ENCODE peak calls at places on chromosomes 12 and 14, in six cellular contexts. Y, Z, U, T, V and N are unnamed samples.

GRCh38 chr12:111344254-111344875 is 24.5 kb downstream of the PHETA1 start:
- DNase-seq in Y (no peak), Z (no peak), U (no peak), T (no peak), V (no peak), N (no peak)

GRCh38 chr12:105978276-105978675 is 160.5 kb downstream of the NUAK1 start:
- DNase-seq in Y (no peak), Z (no peak), U (no peak), T (no peak), V (no peak), N (no peak)

GRCh38 chr12:71755146-71755892 is 656 bp downstream of the RAB21 start:
- DNase-seq in Y (peak), Z (no peak), U (no peak), T (no peak), V (peak), N (no peak)

GRCh38 chr14:24911324-24912095 is 138.4 kb downstream of the STXBP6 start:
- DNase-seq in Y (no peak), Z (peak), U (no peak), T (no peak), V (no peak), N (no peak)

GRCh38 chr14:89908712-89909450 is 45.6 kb downstream of the EFCAB11 start:
- DNase-seq in Y (no peak), Z (no peak), U (no peak), T (no peak), V (no peak), N (no peak)

GRCh38 chr12:104219908-104220404 is 4.4 kb downstream of the TXNRD1 start:
- DNase-seq in Y (peak), Z (no peak), U (no peak), T (no peak), V (peak), N (peak)

GRCh38 chr12:124457287-124458219 is 109.9 kb downstream of the NCOR2 start:
- DNase-seq in Y (peak), Z (no peak), U (no peak), T (no peak), V (peak), N (no peak)

GRCh38 chr14:61334197-61334701 is 12.9 kb downstream of the PRKCH start:
- DNase-seq in Y (peak), Z (no peak), U (no peak), T (no peak), V (no peak), N (no peak)

GRCh38 chr12:25526778-25527177 is 26.3 kb downstream of the LMNTD1 start:
- DNase-seq in Y (no peak), Z (no peak), U (no peak), T (no peak), V (no peak), N (no peak)

GRCh38 chr12:22971247-22971646 is 346.3 kb downstream of the ETNK1 start:
- DNase-seq in Y (no peak), Z (no peak), U (no peak), T (no peak), V (no peak), N (no peak)

GRCh38 chr12:79925492-79925891 is 9.4 kb downstream of the PPP1R12A start:
- DNase-seq in Y (no peak), Z (no peak), U (no peak), T (no peak), V (no peak), N (no peak)

GRCh38 chr12:26648584-26648983 is 184.4 kb downstream of the ITPR2 start:
- DNase-seq in Y (no peak), Z (peak), U (no peak), T (no peak), V (no peak), N (no peak)

GRCh38 chr12:113075137-113075683 is 18.7 kb downstream of the DTX1 start:
- DNase-seq in Y (no peak), Z (no peak), U (no peak), T (no peak), V (no peak), N (no peak)

GRCh38 chr14:75418779-75419768 is 8.7 kb upstream of the JDP2 start:
- DNase-seq in Y (peak), Z (no peak), U (no peak), T (peak), V (peak), N (no peak)

GRCh38 chr12:14841761-14842160 is 1.6 kb downstream of the ART4 start:
- DNase-seq in Y (no peak), Z (no peak), U (no peak), T (no peak), V (no peak), N (no peak)

GRCh38 chr12:19131020-19131431 is 1.5 kb downstream of the PLEKHA5 start:
- DNase-seq in Y (no peak), Z (no peak), U (no peak), T (peak), V (no peak), N (no peak)

GRCh38 chr12:16121953-16122352 is 155.5 kb downstream of the SLC15A5 start:
- DNase-seq in Y (no peak), Z (no peak), U (no peak), T (no peak), V (no peak), N (no peak)

GRCh38 chr12:76144253-76144564 is 59.7 kb upstream of the NAP1L1 start:
- DNase-seq in Y (peak), Z (no peak), U (no peak), T (no peak), V (peak), N (no peak)